ENCODE peak calls at places on chromosomes 7 and 10, in ten cellular contexts. T is putamen; A is HS-27A; U is activated T-cell treated with anti-CD3 and anti-CD28 coated beads, Interleukin-2, amount 50 U/mL, for 72 hours; S is NCI-H446 treated with DMSO at 0.1 percent for 48 hours; D is posterior vena cava; Y is MM.1S; I is iris pigment epithelial cell; Q is T-helper 2 cell; V is H9. L is an unnamed sample.

GRCh38 chr7:47344171-47344955 is 237.5 kb downstream of the TNS3 start:
- DNase-seq in T (no peak), A (no peak), U (no peak), S (no peak), D (no peak), Y (no peak), I (no peak), Q (no peak), V (no peak), L (no peak)

GRCh38 chr10:48803831-48804584 is 119.3 kb downstream of the WDFY4 start:
- DNase-seq in T (no peak), A (no peak), U (no peak), S (no peak), D (no peak), Y (no peak), I (no peak), Q (no peak), V (no peak), L (no peak)

GRCh38 chr7:51067757-51068156 is 248.9 kb downstream of the COBL start:
- DNase-seq in T (peak), A (no peak), U (peak), S (peak), D (no peak), Y (peak), I (peak), Q (no peak), V (peak), L (peak)

GRCh38 chr10:109920011-109920410 is 3.3 kb downstream of the XPNPEP1 start:
- DNase-seq in T (no peak), A (no peak), U (peak), S (no peak), D (no peak), Y (no peak), I (no peak), Q (peak), V (no peak), L (no peak)

GRCh38 chr10:89655722-89656121 is 10.7 kb upstream of the PANK1 start:
- DNase-seq in T (no peak), A (no peak), U (no peak), S (no peak), D (no peak), Y (no peak), I (no peak), Q (no peak), V (no peak), L (no peak)

GRCh38 chr7:2309889-2310331 is 4.3 kb downstream of the SNX8 start:
- DNase-seq in T (no peak), A (no peak), U (no peak), S (no peak), D (no peak), Y (no peak), I (peak), Q (no peak), V (peak), L (no peak)

GRCh38 chr7:124784879-124785818 is 19.6 kb upstream of the GPR37 start:
- DNase-seq in T (peak), A (no peak), U (peak), S (peak), D (no peak), Y (peak), I (peak), Q (no peak), V (peak), L (peak)

GRCh38 chr10:70169011-70169410 is 1.3 kb downstream of the SAR1A start:
- DNase-seq in T (no peak), A (no peak), U (no peak), S (no peak), D (no peak), Y (no peak), I (peak), Q (peak), V (no peak), L (no peak)

GRCh38 chr10:116444527-116445142 is 17.0 kb downstream of the PNLIPRP3 start:
- DNase-seq in T (peak), A (no peak), U (peak), S (no peak), D (no peak), Y (peak), I (peak), Q (no peak), V (peak), L (peak)

GRCh38 chr7:81457858-81458522 is 311.9 kb downstream of the HGF start:
- DNase-seq in T (no peak), A (no peak), U (no peak), S (peak), D (no peak), Y (peak), I (peak), Q (no peak), V (no peak), L (peak)

GRCh38 chr10:116274141-116274861 is 1.3 kb upstream of the GFRA1 start:
- DNase-seq in T (no peak), A (no peak), U (no peak), S (no peak), D (no peak), Y (peak), I (peak), Q (no peak), V (peak), L (peak)

GRCh38 chr7:114715907-114716306 is 206.0 kb upstream of the MDFIC start:
- DNase-seq in T (no peak), A (no peak), U (peak), S (no peak), D (no peak), Y (no peak), I (no peak), Q (no peak), V (no peak), L (no peak)

GRCh38 chr7:75842836-75843446 is 29.3 kb upstream of the CCL24 start:
- DNase-seq in T (no peak), A (no peak), U (peak), S (no peak), D (no peak), Y (peak), I (peak), Q (no peak), V (no peak), L (no peak)

GRCh38 chr7:131111-132094 is 61.0 kb upstream of the FAM20C start:
- DNase-seq in T (no peak), A (no peak), U (no peak), S (no peak), D (peak), Y (no peak), I (no peak), Q (no peak), V (no peak), L (no peak)

GRCh38 chr10:132942101-132942739 is at the start of gene CFAP46:
- DNase-seq in T (peak), A (no peak), U (peak), S (no peak), D (peak), Y (no peak), I (peak), Q (no peak), V (peak), L (peak)

GRCh38 chr10:18606051-18606730 is 45.2 kb downstream of the NSUN6 start:
- DNase-seq in T (no peak), A (peak), U (no peak), S (no peak), D (no peak), Y (no peak), I (peak), Q (no peak), V (no peak), L (peak)

GRCh38 chr10:132603851-132604533 is 66.4 kb downstream of the INPP5A start:
- DNase-seq in T (no peak), A (no peak), U (no peak), S (no peak), D (no peak), Y (no peak), I (no peak), Q (no peak), V (no peak), L (no peak)

GRCh38 chr10:107031981-107032699 is 132.4 kb downstream of the SORCS1 start:
- DNase-seq in T (no peak), A (no peak), U (no peak), S (no peak), D (no peak), Y (no peak), I (peak), Q (no peak), V (no peak), L (peak)

GRCh38 chr10:92720306-92721165 is 30.8 kb downstream of the HHEX start:
- DNase-seq in T (no peak), A (no peak), U (no peak), S (no peak), D (no peak), Y (no peak), I (no peak), Q (no peak), V (no peak), L (peak)

GRCh38 chr7:101058355-101058754 is 26.9 kb upstream of the TRIM56 start:
- DNase-seq in T (no peak), A (no peak), U (peak), S (no peak), D (peak), Y (peak), I (peak), Q (peak), V (peak), L (no peak)

GRCh38 chr10:71684356-71685173 is 35.0 kb downstream of the C10orf105 start:
- DNase-seq in T (no peak), A (no peak), U (no peak), S (no peak), D (no peak), Y (no peak), I (peak), Q (no peak), V (no peak), L (peak)

GRCh38 chr10:21513035-21513434 is 12.4 kb downstream of the SKIDA1 start:
- DNase-seq in T (no peak), A (no peak), U (no peak), S (no peak), D (no peak), Y (no peak), I (no peak), Q (no peak), V (no peak), L (no peak)

GRCh38 chr7:93036149-93036640 is 81.6 kb downstream of the SAMD9 start:
- DNase-seq in T (no peak), A (no peak), U (no peak), S (no peak), D (no peak), Y (no peak), I (no peak), Q (no peak), V (no peak), L (no peak)

GRCh38 chr7:135979674-135980660 is 2.8 kb upstream of the MTPN start:
- DNase-seq in T (no peak), A (no peak), U (no peak), S (no peak), D (no peak), Y (no peak), I (peak), Q (no peak), V (no peak), L (no peak)

L was measured in NCI-H2171 treated with DMSO at 0.1 percent for 48 hours.